ENCODE peak calls at places on chromosomes 2 and 18, in four cellular contexts. Y is hepatocyte; R is trophoblast cell; A is CD8-positive, alpha-beta memory T cell. K is an unnamed sample.

GRCh38 chr2:201796478-201796865 is 9.9 kb upstream of the CDK15 start:
- DNase-seq in Y (no peak), R (no peak), A (no peak), K (no peak)

GRCh38 chr2:212619954-212620353 is 81.4 kb upstream of the ERBB4 start:
- DNase-seq in Y (no peak), R (no peak), A (no peak), K (no peak)

GRCh38 chr2:191758420-191759199 is 80.7 kb downstream of the NABP1 start:
- DNase-seq in Y (peak; percentile 70), R (peak; percentile 58), A (peak; percentile 66), K (peak; percentile 4)

GRCh38 chr2:223097888-223098383 is 45.9 kb downstream of the KCNE4 start:
- DNase-seq in Y (no peak), R (no peak), A (no peak), K (no peak)

GRCh38 chr18:26614374-26614773 is 66.0 kb upstream of the KCTD1 start:
- DNase-seq in Y (no peak), R (no peak), A (no peak), K (no peak)

GRCh38 chr2:31137211-31138036 is 816 bp downstream of the GALNT14 start:
- DNase-seq in Y (peak; percentile 15), R (no peak), A (no peak), K (no peak)

GRCh38 chr2:25699206-25699605 is 25.8 kb upstream of the DTNB start:
- DNase-seq in Y (no peak), R (no peak), A (no peak), K (no peak)

GRCh38 chr2:53594586-53594918 is 173.1 kb upstream of the CHAC2 start:
- DNase-seq in Y (no peak), R (no peak), A (no peak), K (no peak)

GRCh38 chr2:239395524-239395923 is 5.3 kb downstream of the HDAC4 start:
- DNase-seq in Y (no peak), R (no peak), A (no peak), K (no peak)

GRCh38 chr2:10283106-10284062 is 19.3 kb upstream of the HPCAL1 start:
- DNase-seq in Y (peak; percentile 53), R (peak; percentile 27), A (peak; percentile 42), K (no peak)

GRCh38 chr2:196586511-196586991 is 53.0 kb upstream of the CCDC150 start:
- DNase-seq in Y (no peak), R (no peak), A (no peak), K (no peak)

GRCh38 chr2:128282246-128282975 is 36.3 kb downstream of the HS6ST1 start:
- DNase-seq in Y (no peak), R (peak; percentile 16), A (peak; percentile 34), K (no peak)

GRCh38 chr2:17962874-17963273 is 84.4 kb downstream of the KCNS3 start:
- DNase-seq in Y (peak; percentile 16), R (no peak), A (no peak), K (no peak)

GRCh38 chr2:106816974-106817373 is 69.0 kb downstream of the ST6GAL2 start:
- DNase-seq in Y (no peak), R (no peak), A (no peak), K (no peak)

GRCh38 chr2:181738074-181738473 is 57.8 kb upstream of the NEUROD1 start:
- DNase-seq in Y (no peak), R (no peak), A (no peak), K (no peak)

GRCh38 chr2:31413876-31414550 is 529 bp downstream of the XDH start:
- DNase-seq in Y (no peak), R (no peak), A (no peak), K (no peak)

GRCh38 chr2:231396058-231396821 is 730 bp downstream of the B3GNT7 start:
- DNase-seq in Y (no peak), R (no peak), A (no peak), K (no peak)

GRCh38 chr2:169038338-169038757 is 7.2 kb upstream of the ABCB11 start:
- DNase-seq in Y (no peak), R (no peak), A (no peak), K (no peak)

GRCh38 chr2:207762146-207762545 is 7.6 kb downstream of the FZD5 start:
- DNase-seq in Y (no peak), R (peak; percentile 22), A (no peak), K (no peak)

GRCh38 chr2:167335627-167336026 is 447.3 kb downstream of the XIRP2 start:
- DNase-seq in Y (no peak), R (no peak), A (no peak), K (no peak)

GRCh38 chr2:109494842-109495241 is 118.9 kb downstream of the SEPTIN10 start:
- DNase-seq in Y (no peak), R (no peak), A (no peak), K (no peak)

GRCh38 chr2:121746071-121746578 is 9.3 kb upstream of the TSN start:
- DNase-seq in Y (no peak), R (no peak), A (peak; percentile 49), K (no peak)

GRCh38 chr2:10329880-10330699 is 27.4 kb downstream of the HPCAL1 start:
- DNase-seq in Y (peak; percentile 74), R (peak; percentile 95), A (peak; percentile 60), K (peak; percentile 68)

GRCh38 chr2:99793022-99793421 is 303.2 kb upstream of the REV1 start:
- DNase-seq in Y (no peak), R (no peak), A (no peak), K (no peak)

GRCh38 chr2:112156152-112156986 is 18.2 kb downstream of the FBLN7 start:
- DNase-seq in Y (no peak), R (no peak), A (peak; percentile 56), K (no peak)

GRCh38 chr18:2719040-2719439 is 63.5 kb downstream of the SMCHD1 start:
- DNase-seq in Y (no peak), R (no peak), A (no peak), K (no peak)
- H3K36me3 ChIP-seq in Y (no peaks in the 10 kb centered on the region), R (peaks cover 15% of the 10 kb centered on the region), A (peaks cover 57% of the 10 kb centered on the region), K (peaks cover 32% of the 10 kb centered on the region)

DNA sequence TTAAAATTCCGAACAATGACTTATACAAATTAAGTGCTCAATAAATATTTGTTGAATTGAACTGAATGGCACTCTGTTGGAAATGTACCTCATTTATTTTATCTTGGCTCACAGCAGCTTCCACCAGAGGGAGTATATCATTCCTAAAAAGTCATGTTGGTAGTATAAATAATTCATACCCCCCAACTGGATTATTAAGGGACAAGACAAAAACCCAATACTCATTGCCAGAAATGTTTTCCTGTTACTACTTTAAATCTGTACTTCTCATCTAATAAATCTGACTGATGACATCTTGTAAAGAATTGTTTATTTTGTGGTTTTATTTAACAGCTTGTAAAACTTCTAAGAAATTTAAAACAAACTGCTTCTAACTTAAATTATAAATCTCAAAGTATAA is 163.9 kb downstream of the CDH2 start:
- DNase-seq in Y (peak; percentile 17), R (no peak), A (no peak), K (no peak)
- H3K36me3 ChIP-seq in Y (no peaks in the 10 kb centered on the region), R (no peaks in the 10 kb centered on the region), A (no peaks in the 10 kb centered on the region), K (no peaks in the 10 kb centered on the region)

GRCh38 chr18:36135264-36135663 is 5.6 kb downstream of the ELP2 start:
- DNase-seq in Y (no peak), R (no peak), A (no peak), K (no peak)

GRCh38 chr18:36143391-36143790 is 13.7 kb downstream of the ELP2 start:
- DNase-seq in Y (no peak), R (peak; percentile 85), A (no peak), K (no peak)

GRCh38 chr18:36142751-36143150 is 13.1 kb downstream of the ELP2 start:
- DNase-seq in Y (no peak), R (no peak), A (no peak), K (no peak)

GRCh38 chr18:36141576-36141975 is 11.9 kb downstream of the ELP2 start:
- DNase-seq in Y (no peak), R (peak; percentile 63), A (no peak), K (no peak)

DNA sequence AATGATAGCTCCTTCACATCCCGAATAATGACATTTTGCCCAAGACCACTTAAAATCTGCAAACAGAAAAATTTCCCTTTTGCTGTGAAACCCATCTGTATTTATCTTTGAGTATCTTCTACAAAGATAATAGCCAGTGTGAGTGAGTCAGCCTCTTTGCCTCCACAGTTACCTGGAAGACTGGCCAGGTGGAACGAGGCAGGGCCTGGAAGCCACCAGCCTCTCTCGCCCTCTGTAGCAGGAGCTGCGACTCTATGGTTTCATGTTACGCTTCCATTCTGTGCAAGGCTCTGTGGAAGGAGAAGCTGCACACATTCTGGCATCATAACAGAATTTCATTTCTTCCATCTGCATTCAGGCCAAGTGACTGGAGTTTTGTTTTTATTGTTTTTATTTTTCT is 9.6 kb downstream of the ELP2 start:
- DNase-seq in Y (no peak), R (peak; percentile 58), A (no peak), K (no peak)
- H3K36me3 ChIP-seq in Y (peaks cover 3% of the 10 kb centered on the region), R (peaks cover 22% of the 10 kb centered on the region), A (peaks cover 33% of the 10 kb centered on the region), K (peaks cover 21% of the 10 kb centered on the region)

GRCh38 chr2:241265506-241265905 is 50.0 kb downstream of the HDLBP start:
- DNase-seq in Y (no peak), R (no peak), A (no peak), K (no peak)
- H3K36me3 ChIP-seq in Y (peaks cover 10% of the 10 kb centered on the region), R (peaks cover 64% of the 10 kb centered on the region), A (peaks cover 43% of the 10 kb centered on the region), K (peaks cover 19% of the 10 kb centered on the region)

K was measured in naive thymus-derived CD4-positive, alpha-beta T cell.